ENCODE peak calls at places on chromosomes 16 and 17, in six cellular contexts. P is effector CD4-positive, alpha-beta T cell; X is HepG2; B is brain microvascular endothelial cell; J is fibroblast of pulmonary artery; Z is stimulated activated naive CD8-positive, alpha-beta T cell treated with anti-CD3 and anti-CD28 coated beads, Interleukin-15, Interleukin-2, amounts not matched to agents 100 U/mL and 50 U/mL, for 24 hours. R is an unnamed sample.

GRCh38 chr16:48101069-48101674 is 54.6 kb downstream of the ABCC12 start:
- DNase-seq in X (no peak), B (no peak), P (no peak), J (no peak), Z (peak), R (no peak)

GRCh38 chr17:27379863-27380533 is 76.2 kb upstream of the KSR1 start:
- DNase-seq in J (peak), Z (no peak), P (no peak), B (peak), X (no peak), R (peak)

GRCh38 chr16:8905168-8905762 is 23.1 kb downstream of the LITAFD start:
- DNase-seq in Z (no peak), J (peak), B (peak), P (no peak), X (peak), R (no peak)

GRCh38 chr17:80785477-80786178 is 206.0 kb upstream of the CHMP6 start:
- DNase-seq in X (no peak), Z (peak), P (no peak), B (no peak), J (no peak), R (no peak)

GRCh38 chr16:19655242-19655777 is 62.7 kb downstream of the KNOP1 start:
- DNase-seq in Z (no peak), P (no peak), J (no peak), B (no peak), X (no peak), R (no peak)

GRCh38 chr16:81755915-81756644 is 23.0 kb upstream of the PLCG2 start:
- DNase-seq in X (no peak), B (no peak), P (no peak), J (peak), Z (no peak), R (peak)

GRCh38 chr16:47377156-47377555 is 83.7 kb downstream of the ITFG1 start:
- DNase-seq in X (no peak), J (peak), Z (no peak), P (no peak), B (no peak), R (no peak)

GRCh38 chr16:17470002-17470870 is 524 bp downstream of the XYLT1 start:
- DNase-seq in X (no peak), P (peak), Z (peak), B (no peak), J (no peak), R (no peak)

GRCh38 chr16:85735225-85735722 is 15.6 kb downstream of the C16orf74 start:
- DNase-seq in P (peak), J (no peak), Z (peak), B (no peak), X (no peak), R (no peak)